ENCODE peak calls at places on chromosomes 5 and 9, in six cellular contexts. F is IMR-90, T is pancreas, L is astrocyte of the spinal cord, Z is RWPE2, X is transverse colon. D is an unnamed sample.

GRCh38 chr9:117400131-117400530 is 14.7 kb downstream of the ASTN2 start:
- DNase-seq in F (no peak), L (no peak), Z (no peak), X (no peak), T (peak; percentile 52), D (no peak)

GRCh38 chr5:135269828-135270545 is 129.0 kb downstream of the MACROH2A1 start:
- DNase-seq in Z (no peak), T (no peak), L (peak; percentile 79), F (peak; percentile 89), X (no peak), D (no peak)

GRCh38 chr5:80184235-80185023 is 71.4 kb downstream of the SERINC5 start:
- DNase-seq in T (peak; percentile 71), F (no peak), X (peak; percentile 64), Z (no peak), L (no peak), D (no peak)

GRCh38 chr5:72063219-72063819 is 44.0 kb upstream of the MAP1B start:
- DNase-seq in T (no peak), L (peak; percentile 39), X (no peak), F (peak; percentile 36), Z (no peak), D (no peak)

GRCh38 chr5:84215521-84215920 is 169.2 kb downstream of the EDIL3 start:
- DNase-seq in T (no peak), X (no peak), Z (no peak), L (no peak), F (no peak), D (no peak)

GRCh38 chr5:168612996-168613395 is 33.8 kb upstream of the PANK3 start:
- DNase-seq in F (no peak), X (no peak), L (no peak), Z (no peak), T (no peak), D (peak; percentile 54)

GRCh38 chr9:74721696-74722660 is 165.7 kb downstream of the TRPM6 start:
- DNase-seq in L (no peak), X (no peak), T (no peak), Z (no peak), F (no peak), D (no peak)

GRCh38 chr9:87662808-87663528 is 63.0 kb upstream of the CTSL start:
- DNase-seq in L (peak; percentile 78), X (peak; percentile 86), F (peak; percentile 44), Z (no peak), T (peak; percentile 79), D (peak; percentile 86)

GRCh38 chr9:4287886-4288588 is 11.8 kb downstream of the GLIS3 start:
- DNase-seq in Z (no peak), L (no peak), X (no peak), F (no peak), T (no peak), D (no peak)

GRCh38 chr5:176702952-176703641 is 55.8 kb downstream of the TSPAN17 start:
- DNase-seq in X (no peak), T (no peak), F (no peak), Z (no peak), L (no peak), D (no peak)

GRCh38 chr5:76601470-76601869 is 21.7 kb downstream of the F2RL2 start:
- DNase-seq in Z (no peak), X (no peak), T (no peak), F (peak; percentile 80), L (peak; percentile 73), D (no peak)

DNA sequence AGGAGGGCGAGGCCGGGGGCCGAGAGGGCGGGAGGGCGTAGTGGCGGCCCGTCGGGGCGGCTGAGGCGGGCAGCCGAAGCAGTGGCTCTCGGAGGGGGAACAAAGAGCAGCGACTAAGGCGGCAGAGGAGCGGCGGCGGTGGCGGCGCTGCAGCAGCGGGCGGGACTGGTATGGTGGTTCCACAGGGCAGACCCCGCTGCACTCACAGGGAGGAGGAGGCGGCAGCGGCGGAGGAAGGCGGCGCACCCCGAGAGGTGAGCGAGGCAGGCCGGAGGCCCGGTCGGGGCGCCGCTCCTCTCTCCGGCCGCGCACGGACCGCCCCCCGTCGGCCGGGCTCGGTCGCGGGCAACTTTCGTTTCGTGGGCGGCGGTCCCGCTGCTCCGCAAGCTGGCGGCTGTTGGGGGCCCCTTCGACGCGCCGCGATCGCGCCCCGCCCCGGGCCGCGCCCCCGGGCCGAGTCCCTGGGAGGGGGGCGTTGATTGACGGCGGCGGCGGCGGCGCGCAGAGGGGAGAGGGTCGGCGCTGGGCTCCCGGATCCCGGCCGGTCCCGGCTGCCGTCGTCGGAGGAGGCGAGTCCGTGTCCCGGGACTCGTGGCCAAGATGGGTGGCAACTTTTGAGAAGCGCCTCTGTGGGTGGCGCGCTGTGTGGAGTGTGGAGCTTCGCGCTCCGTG is 467 bp downstream of the CNOT6 start:
- DNase-seq in L (peak; percentile 28), F (no peak), X (peak; percentile 38), T (peak; percentile 40), Z (peak; percentile 70), D (peak; percentile 69)
- TF ChIP-seq CTCF in L (no peak), F (peak; percentile 2), X (no peak), T (no peak), Z (peak; percentile 3), D (no peak)

GRCh38 chr5:147453901-147454814 is 55.7 kb downstream of the DPYSL3 start:
- DNase-seq in F (peak; percentile 85), L (peak; percentile 95), X (peak; percentile 84), Z (peak; percentile 84), T (peak; percentile 81), D (peak; percentile 84)

GRCh38 chr5:147458581-147458980 is 51.3 kb downstream of the DPYSL3 start:
- DNase-seq in T (no peak), Z (no peak), F (no peak), L (no peak), X (no peak), D (no peak)

GRCh38 chr5:147455822-147456221 is 54.0 kb downstream of the DPYSL3 start:
- DNase-seq in T (no peak), L (no peak), X (no peak), Z (no peak), F (no peak), D (no peak)

GRCh38 chr5:147452137-147452838 is 57.6 kb downstream of the DPYSL3 start:
- DNase-seq in L (peak; percentile 39), T (no peak), F (no peak), Z (no peak), X (no peak), D (no peak)

DNA sequence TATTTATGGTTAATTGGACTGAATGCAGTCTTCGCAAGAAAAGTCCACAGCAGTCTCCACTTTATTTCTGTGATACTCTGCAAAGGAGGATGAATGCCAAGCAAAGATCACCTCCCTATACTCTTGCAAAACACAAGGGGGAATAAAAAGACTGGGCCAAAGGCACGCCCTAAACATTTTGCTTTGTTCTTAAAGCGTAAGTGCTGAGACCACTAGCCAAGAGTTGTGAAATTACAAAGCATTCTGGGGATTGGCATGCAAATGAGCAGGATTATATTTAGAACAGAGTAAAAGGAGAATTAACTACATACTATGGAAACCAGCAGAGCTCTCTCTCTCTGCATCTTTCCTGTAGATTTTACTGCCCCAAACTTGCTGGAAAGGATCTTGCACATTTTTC is 54.5 kb downstream of the DPYSL3 start:
- DNase-seq in Z (no peak), X (no peak), T (no peak), L (peak; percentile 83), F (peak; percentile 28), D (no peak)
- TF ChIP-seq CTCF in Z (no peak), X (no peak), T (no peak), L (no peak), F (no peak), D (no peak)

GRCh38 chr9:98536542-98537173 is 172.1 kb downstream of the GABBR2 start:
- DNase-seq in T (no peak), F (no peak), L (no peak), X (peak; percentile 31), Z (no peak), D (no peak)
- TF ChIP-seq CTCF in T (no peak), F (no peak), L (no peak), X (no peak), Z (no peak), D (peak; percentile 32)

GRCh38 chr9:68719847-68720246 is 14.8 kb downstream of the PIP5K1B start:
- DNase-seq in Z (no peak), F (no peak), L (no peak), X (no peak), T (no peak), D (no peak)
- TF ChIP-seq CTCF in Z (no peak), F (no peak), L (no peak), X (no peak), T (no peak), D (no peak)

D was measured in Peyer's patch.